ENCODE peak calls at places on chromosomes 4 and X, in ten cellular contexts. P, T, Q, U, J, Y, G, Z, E and M are unnamed samples. For H3K4me1 and H3K36me3, the result is how much of the 10 kb centered on the place peaks cover.

GRCh38 chrX:151870603-151871002 is 42.1 kb upstream of the MAGEA4 start:
- DNase-seq in U (no peak), Y (peak), Z (no peak), T (peak), E (no peak), P (no peak), J (no peak), Q (no peak), G (no peak), M (no peak)

GRCh38 chrX:40637687-40638086 is 9.7 kb downstream of the CXorf38 start:
- DNase-seq in Z (no peak), E (no peak), J (no peak), Y (peak), U (no peak), G (no peak), T (peak), P (no peak), Q (no peak), M (no peak)

GRCh38 chr4:78693777-78694456 is 82.2 kb upstream of the BMP2K start:
- DNase-seq in P (no peak), J (no peak), Z (no peak), G (no peak), Q (no peak), T (no peak), Y (no peak), U (no peak), E (no peak), M (no peak)

GRCh38 chr4:125519376-125520171 is 204.8 kb downstream of the FAT4 start:
- DNase-seq in Y (no peak), G (no peak), T (no peak), E (no peak), J (no peak), P (no peak), U (no peak), Q (no peak), Z (no peak), M (no peak)

GRCh38 chrX:50677789-50678188 is 136.2 kb downstream of the SHROOM4 start:
- DNase-seq in Q (no peak), U (no peak), T (peak), Z (no peak), P (no peak), Y (no peak), J (no peak), G (no peak), E (no peak), M (no peak)

GRCh38 chr4:20440170-20440569 is 188.5 kb downstream of the SLIT2 start:
- DNase-seq in E (no peak), U (no peak), J (no peak), Y (no peak), P (no peak), G (no peak), Z (no peak), T (no peak), Q (no peak), M (no peak)

GRCh38 chr4:144872508-144873293 is 225.3 kb downstream of the ANAPC10 start:
- DNase-seq in E (no peak), J (no peak), P (no peak), Y (no peak), Q (no peak), Z (peak), T (no peak), U (no peak), G (no peak), M (no peak)

GRCh38 chr4:105361021-105361420 is 112.8 kb downstream of the PPA2 start:
- DNase-seq in P (no peak), Z (no peak), U (no peak), T (no peak), G (no peak), J (no peak), Y (no peak), Q (no peak), E (no peak), M (no peak)

GRCh38 chrX:78124304-78124703 is 15.1 kb downstream of the TAF9B start:
- DNase-seq in T (no peak), J (no peak), Y (no peak), E (no peak), U (no peak), Z (no peak), G (no peak), Q (no peak), P (no peak), M (no peak)

GRCh38 chr4:36133658-36134057 is 110.7 kb downstream of the ARAP2 start:
- DNase-seq in E (no peak), J (no peak), Y (no peak), Z (no peak), T (no peak), P (no peak), Q (no peak), U (no peak), G (no peak), M (no peak)

GRCh38 chrX:21946925-21947641 is 6.6 kb downstream of the SMS start:
- DNase-seq in E (peak), Q (no peak), J (no peak), Y (peak), Z (no peak), P (no peak), G (no peak), U (no peak), T (peak), M (no peak)

GRCh38 chrX:21943460-21944135 is 3.1 kb downstream of the SMS start:
- DNase-seq in G (no peak), Q (no peak), Z (no peak), T (peak), U (no peak), E (peak), Y (peak), P (no peak), J (no peak), M (no peak)

GRCh38 chrX:21940356-21940829 is at the start of gene SMS:
- DNase-seq in P (peak), T (peak), J (peak), Y (peak), G (peak), Z (peak), Q (peak), U (peak), E (peak), M (no peak)

GRCh38 chrX:21947671-21948070 is 7.2 kb downstream of the SMS start:
- DNase-seq in E (peak), P (no peak), J (no peak), Q (no peak), Y (no peak), T (no peak), Z (no peak), G (no peak), U (no peak), M (no peak)

DNA sequence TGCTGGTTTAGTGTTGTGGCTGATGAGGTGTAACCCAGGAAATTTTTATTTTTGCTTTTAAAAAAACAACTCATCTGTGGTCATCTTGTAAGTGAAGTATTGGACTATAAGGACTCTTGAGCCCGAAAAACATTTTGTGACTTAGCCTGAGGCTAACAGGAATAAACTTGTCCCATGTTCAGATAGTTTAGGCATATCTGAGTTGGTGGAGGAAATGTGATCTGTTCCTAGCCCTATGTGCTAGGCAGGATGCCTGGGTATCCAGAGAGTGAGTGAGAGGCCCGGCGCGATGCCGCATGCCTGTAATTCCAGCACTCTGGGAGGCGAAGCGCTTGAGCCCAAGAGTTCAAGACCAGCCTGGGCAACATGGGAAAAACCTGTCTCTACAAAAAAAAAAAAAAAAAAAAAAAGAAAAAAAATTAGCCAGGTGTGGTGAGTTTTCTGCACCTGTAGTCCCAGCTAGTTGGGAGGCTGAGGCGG is 3.7 kb downstream of the SMS start:
- DNase-seq in U (no peak), Q (no peak), Y (no peak), E (peak), G (no peak), T (no peak), P (no peak), Z (no peak), J (no peak), M (no peak)
- H3K4me1 ChIP-seq in U (under half), Q (under half), Y (under half), E (under half), G (under half), T (under half), P (under half), Z (under half), J (under half), M (under half)

DNA sequence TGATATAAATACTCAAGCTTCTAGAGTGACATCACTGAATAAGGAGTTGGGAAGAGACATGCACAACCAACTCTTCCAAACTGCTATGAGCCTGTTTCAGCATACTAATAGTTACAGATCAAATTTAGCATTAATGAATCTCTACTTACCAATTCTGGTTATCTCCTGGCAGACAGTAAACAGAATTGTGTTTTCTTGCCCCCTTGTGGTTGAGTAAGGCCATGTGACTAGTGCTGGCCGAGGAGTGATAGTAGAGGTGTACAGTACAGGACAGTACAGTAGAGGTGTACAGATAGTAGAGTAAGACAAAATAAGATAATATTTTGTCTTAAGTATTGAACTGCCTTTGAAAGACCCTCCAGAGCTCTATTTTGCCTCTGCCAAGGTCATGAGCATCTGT is 681.4 kb downstream of the GABRG1 start:
- DNase-seq in Y (no peak), T (peak), J (no peak), Q (no peak), Z (no peak), U (no peak), P (no peak), G (no peak), E (peak), M (no peak)
- TF ChIP-seq CTCF in Y (no peak), T (peak), J (no peak), Q (no peak), Z (peak), U (peak), P (no peak), G (no peak), E (peak), M (no peak)

DNA sequence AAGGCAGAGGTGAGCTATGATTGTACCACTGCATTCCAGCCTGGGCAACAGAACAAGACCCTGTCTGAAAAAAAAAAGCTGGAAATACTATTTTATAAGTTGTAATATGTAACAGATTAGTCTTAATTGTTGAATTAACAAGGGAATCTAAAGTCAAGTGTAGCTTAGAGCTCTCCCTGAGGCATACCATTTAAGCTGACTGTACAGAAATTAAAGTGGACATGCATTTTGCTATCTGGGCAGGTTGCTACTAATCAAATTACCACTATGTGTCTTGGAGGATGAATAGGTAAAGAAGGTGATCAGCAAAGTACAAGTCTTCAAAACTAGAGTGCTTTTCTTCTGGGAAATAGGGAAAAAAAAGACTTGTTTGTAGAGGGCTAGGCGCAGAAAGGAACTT is 205.3 kb upstream of the JADE1 start:
- DNase-seq in Q (no peak), P (no peak), Y (no peak), G (no peak), T (no peak), U (no peak), J (no peak), Z (no peak), E (no peak), M (no peak)
- H3K36me3 ChIP-seq in Q (under half), P (under half), Y (under half), G (under half), T (under half), U (under half), J (under half), Z (under half), E (under half), M (under half)

GRCh38 chrX:134694333-134694925 is 36.2 kb upstream of the PLAC1 start:
- DNase-seq in G (no peak), T (peak), Q (no peak), Y (no peak), E (no peak), U (no peak), J (no peak), P (no peak), Z (no peak), M (no peak)

GRCh38 chrX:134692990-134693389 is 34.7 kb upstream of the PLAC1 start:
- DNase-seq in Y (peak), T (peak), E (no peak), G (no peak), P (no peak), U (no peak), J (no peak), Z (no peak), Q (no peak), M (no peak)

GRCh38 chrX:134691453-134691852 is 33.2 kb upstream of the PLAC1 start:
- DNase-seq in T (no peak), E (no peak), U (no peak), Q (no peak), Z (no peak), P (no peak), Y (no peak), G (no peak), J (no peak), M (no peak)

GRCh38 chrX:134693644-134694043 is 35.4 kb upstream of the PLAC1 start:
- DNase-seq in U (no peak), T (no peak), G (no peak), P (no peak), E (no peak), Z (no peak), Q (no peak), Y (no peak), J (no peak), M (no peak)

GRCh38 chrX:134692233-134692632 is 34.0 kb upstream of the PLAC1 start:
- DNase-seq in G (no peak), T (no peak), P (no peak), Z (no peak), U (no peak), Q (no peak), E (no peak), J (no peak), Y (no peak), M (no peak)
- H3K4me1 ChIP-seq in G (under half), T (under half), P (under half), Z (under half), U (under half), Q (under half), E (under half), J (under half), Y (under half), M (under half)

GRCh38 chrX:121000589-121000988 is 15.0 kb upstream of the CT47A1 start:
- DNase-seq in Z (no peak), Y (no peak), E (no peak), T (peak), Q (no peak), U (peak), G (no peak), J (no peak), P (no peak), M (no peak)
- TF ChIP-seq CTCF in Z (no peak), Y (no peak), E (peak), T (peak), Q (no peak), U (peak), G (no peak), J (no peak), P (no peak), M (peak)

GRCh38 chrX:68717196-68717595 is 69.7 kb downstream of the STARD8 start:
- DNase-seq in Q (peak), Y (no peak), G (peak), U (no peak), J (no peak), T (no peak), Z (no peak), E (no peak), P (no peak), M (no peak)
- H3K36me3 ChIP-seq in Q (under half), Y (under half), G (under half), U (under half), J (under half), T (under half), Z (under half), E (under half), P (under half), M (under half)

GRCh38 chr4:1621526-1621925 is 62.6 kb downstream of the FAM53A start:
- DNase-seq in Y (no peak), P (no peak), Q (no peak), J (no peak), T (no peak), G (no peak), Z (no peak), U (no peak), E (no peak), M (no peak)

GRCh38 chr4:1623390-1623789 is 60.7 kb downstream of the FAM53A start:
- DNase-seq in G (peak), T (no peak), U (no peak), Y (no peak), J (no peak), E (no peak), Q (no peak), P (no peak), Z (no peak), M (no peak)

GRCh38 chr4:1621996-1622637 is 62.0 kb downstream of the FAM53A start:
- DNase-seq in Q (no peak), Z (no peak), J (no peak), G (peak), P (no peak), Y (no peak), E (no peak), T (no peak), U (no peak), M (no peak)

GRCh38 chr4:1623821-1624518 is 60.1 kb downstream of the FAM53A start:
- DNase-seq in P (no peak), T (no peak), E (no peak), Y (no peak), J (no peak), G (peak), Z (no peak), U (no peak), Q (no peak), M (no peak)

GRCh38 chr4:1622956-1623355 is 61.2 kb downstream of the FAM53A start:
- DNase-seq in Y (no peak), Q (no peak), G (no peak), J (no peak), T (no peak), U (no peak), P (no peak), E (no peak), Z (no peak), M (no peak)
- H3K4me1 ChIP-seq in Y (under half), Q (under half), G (under half), J (under half), T (under half), U (under half), P (under half), E (under half), Z (under half), M (under half)

DNA sequence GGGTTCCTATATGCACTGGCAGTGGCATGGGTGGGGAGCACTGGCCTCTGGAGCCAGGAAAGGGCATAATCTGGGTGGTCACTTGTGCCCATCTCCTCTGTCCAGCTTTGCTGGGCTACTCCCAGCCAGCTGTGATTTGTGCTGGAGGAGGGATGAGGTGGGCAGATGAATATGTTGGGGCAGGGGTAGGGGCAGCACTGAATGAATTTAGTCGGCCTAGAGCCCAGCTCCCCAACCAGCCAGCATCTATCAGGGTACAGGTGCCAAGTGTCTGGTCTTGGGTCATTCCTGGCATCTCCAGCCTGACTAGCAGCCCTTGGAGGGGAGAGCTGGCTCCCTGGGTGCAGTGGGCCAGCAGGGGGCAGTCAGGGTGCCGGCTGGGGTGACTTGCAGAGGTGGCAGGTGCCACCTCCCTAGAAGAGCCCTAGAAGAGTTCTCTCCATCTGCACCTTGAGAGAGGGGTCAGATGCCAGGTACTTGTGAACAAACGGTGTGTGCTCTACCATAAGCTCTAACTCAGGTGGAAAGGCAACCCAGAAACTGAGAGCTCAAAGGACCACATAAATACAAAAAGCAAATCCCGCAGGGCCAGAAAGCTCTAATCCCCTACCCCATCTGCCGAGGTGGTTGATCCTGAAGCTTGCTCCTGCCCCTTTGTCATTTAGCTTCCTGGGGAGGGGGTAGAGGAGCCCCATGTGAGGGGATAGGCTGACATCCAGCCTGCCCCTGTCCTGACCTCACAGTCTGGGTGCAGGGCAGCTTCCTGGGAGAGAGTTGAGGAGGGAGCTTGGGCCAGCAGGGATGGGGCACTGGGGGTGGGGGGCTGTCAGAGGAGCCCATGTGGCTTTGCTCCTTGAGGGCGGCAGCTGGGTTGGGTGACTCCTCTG is 2.2 kb downstream of the SORCS2 start:
- DNase-seq in J (no peak), G (peak), Q (peak), E (peak), Y (no peak), Z (peak), P (no peak), T (no peak), U (peak), M (no peak)
- TF ChIP-seq CTCF in J (no peak), G (no peak), Q (no peak), E (peak), Y (peak), Z (peak), P (no peak), T (peak), U (peak), M (peak)

GRCh38 chr4:70768301-70768948 is 46.7 kb downstream of the RUFY3 start:
- DNase-seq in J (no peak), Q (no peak), T (no peak), E (no peak), Y (peak), P (no peak), G (no peak), Z (no peak), U (no peak), M (no peak)

GRCh38 chr4:70761276-70761816 is 39.6 kb downstream of the RUFY3 start:
- DNase-seq in T (no peak), P (no peak), J (no peak), U (no peak), Q (no peak), G (no peak), Z (no peak), Y (no peak), E (no peak), M (no peak)

GRCh38 chr4:70759627-70760026 is 37.9 kb downstream of the RUFY3 start:
- DNase-seq in E (no peak), T (no peak), U (no peak), G (no peak), P (no peak), Q (no peak), Z (no peak), Y (peak), J (no peak), M (no peak)

GRCh38 chr4:70765368-70765767 is 43.6 kb downstream of the RUFY3 start:
- DNase-seq in T (no peak), P (no peak), Z (no peak), E (no peak), G (no peak), J (no peak), U (no peak), Y (no peak), Q (no peak), M (no peak)
- H3K36me3 ChIP-seq in T (under half), P (under half), Z (under half), E (under half), G (half or more), J (under half), U (under half), Y (under half), Q (half or more), M (under half)

GRCh38 chr4:76209876-76210275 is 3.7 kb downstream of the SCARB2 start:
- DNase-seq in Y (no peak), U (no peak), Z (no peak), Q (no peak), G (no peak), T (no peak), P (no peak), E (no peak), J (no peak), M (no peak)
- H3K4me1 ChIP-seq in Y (under half), U (under half), Z (under half), Q (half or more), G (half or more), T (under half), P (under half), E (under half), J (under half), M (half or more)